ENCODE peak calls at places on chromosomes 16 and 17, in seven cellular contexts. T, Y, E, M, I, K and Z are unnamed samples.

GRCh38 chr17:68542698-68543463 is 30.7 kb downstream of the PRKAR1A start:
- DNase-seq in M (no peak), Y (no peak), T (no peak), I (no peak), E (no peak), K (no peak), Z (no peak)

GRCh38 chr16:24685539-24686432 is 43.7 kb upstream of the TNRC6A start:
- DNase-seq in M (no peak), T (peak; percentile 69), E (peak; percentile 83), K (peak; percentile 88), Y (peak; percentile 33), I (no peak), Z (peak; percentile 83)

GRCh38 chr17:41973457-41973856 is 6.9 kb downstream of the CNP start:
- DNase-seq in T (no peak), I (no peak), K (no peak), Y (no peak), E (peak; percentile 70), M (no peak), Z (no peak)

GRCh38 chr17:44995602-44996001 is 27.5 kb upstream of the C1QL1 start:
- DNase-seq in K (no peak), Y (no peak), E (no peak), T (no peak), I (no peak), M (no peak), Z (no peak)

GRCh38 chr17:12918132-12918531 is 99.7 kb downstream of the ELAC2 start:
- DNase-seq in Y (no peak), K (no peak), I (no peak), M (no peak), T (no peak), E (no peak), Z (no peak)

GRCh38 chr17:15171433-15172047 is 93.6 kb downstream of the PMP22 start:
- DNase-seq in E (peak; percentile 21), Y (peak; percentile 57), I (peak; percentile 33), K (peak; percentile 69), T (peak; percentile 63), M (peak; percentile 56), Z (peak; percentile 82)

GRCh38 chr16:85872666-85873561 is 26.0 kb upstream of the IRF8 start:
- DNase-seq in K (no peak), M (no peak), Y (no peak), E (no peak), T (no peak), I (peak; percentile 48), Z (no peak)

GRCh38 chr17:77829871-77830799 is 128.4 kb upstream of the TNRC6C start:
- DNase-seq in T (no peak), Y (no peak), I (peak; percentile 32), K (peak; percentile 90), E (no peak), M (peak; percentile 43), Z (peak; percentile 64)

GRCh38 chr16:25126820-25127232 is 15.3 kb downstream of the LCMT1 start:
- DNase-seq in E (no peak), K (no peak), T (peak; percentile 75), Y (no peak), I (no peak), M (no peak), Z (peak; percentile 77)

GRCh38 chr16:1559446-1559975 is 26.0 kb downstream of the TMEM204 start:
- DNase-seq in E (no peak), M (no peak), K (no peak), Y (no peak), T (no peak), I (no peak), Z (no peak)

GRCh38 chr17:19717411-19717908 is 1.1 kb upstream of the SLC47A2 start:
- DNase-seq in K (no peak), I (no peak), M (no peak), T (no peak), Y (no peak), E (no peak), Z (no peak)

GRCh38 chr17:38430316-38430715 is 2.1 kb downstream of the ARHGAP23 start:
- DNase-seq in K (no peak), I (no peak), E (no peak), T (no peak), Y (no peak), M (no peak), Z (peak; percentile 77)

GRCh38 chr17:38721802-38722201 is 8.3 kb upstream of the CISD3 start:
- DNase-seq in K (no peak), T (no peak), M (no peak), Y (no peak), E (no peak), I (no peak), Z (no peak)

GRCh38 chr17:51585514-51586104 is 325.3 kb downstream of the UTP18 start:
- DNase-seq in Y (peak; percentile 26), K (no peak), I (no peak), T (no peak), M (no peak), E (no peak), Z (no peak)

GRCh38 chr16:53523126-53523804 is 20.3 kb upstream of the AKTIP start:
- DNase-seq in K (no peak), I (no peak), M (no peak), T (no peak), Y (no peak), E (no peak), Z (no peak)

GRCh38 chr17:67562036-67562435 is 155.7 kb upstream of the NOL11 start:
- DNase-seq in E (no peak), I (no peak), M (no peak), Y (no peak), K (no peak), T (no peak), Z (no peak)

GRCh38 chr17:51765558-51766145 is 392.9 kb downstream of the CA10 start:
- DNase-seq in I (no peak), E (no peak), M (no peak), K (no peak), T (no peak), Y (no peak), Z (no peak)

GRCh38 chr17:79707931-79708891 is 22.5 kb upstream of the ENPP7 start:
- DNase-seq in E (peak; percentile 62), M (peak; percentile 65), I (no peak), K (no peak), T (no peak), Y (peak; percentile 56), Z (peak; percentile 29)

GRCh38 chr17:78960945-78961344 is 18.8 kb downstream of the LGALS3BP start:
- DNase-seq in K (no peak), M (peak; percentile 64), Y (peak; percentile 32), I (no peak), T (no peak), E (no peak), Z (peak; percentile 89)

GRCh38 chr17:73794336-73794735 is 150.1 kb upstream of the SDK2 start:
- DNase-seq in I (no peak), M (no peak), Y (no peak), T (no peak), K (peak; percentile 51), E (no peak), Z (no peak)

GRCh38 chr17:73797594-73798110 is 153.4 kb upstream of the SDK2 start:
- DNase-seq in T (no peak), E (no peak), M (no peak), Y (no peak), I (no peak), K (peak; percentile 53), Z (no peak)

GRCh38 chr17:73798111-73798748 is 154.0 kb upstream of the SDK2 start:
- DNase-seq in M (no peak), E (no peak), T (peak; percentile 60), K (peak; percentile 65), Y (peak; percentile 50), I (no peak), Z (peak; percentile 99)

GRCh38 chr17:73792994-73793393 is 148.7 kb upstream of the SDK2 start:
- DNase-seq in E (no peak), T (no peak), Y (no peak), I (no peak), M (no peak), K (peak; percentile 21), Z (no peak)

DNA sequence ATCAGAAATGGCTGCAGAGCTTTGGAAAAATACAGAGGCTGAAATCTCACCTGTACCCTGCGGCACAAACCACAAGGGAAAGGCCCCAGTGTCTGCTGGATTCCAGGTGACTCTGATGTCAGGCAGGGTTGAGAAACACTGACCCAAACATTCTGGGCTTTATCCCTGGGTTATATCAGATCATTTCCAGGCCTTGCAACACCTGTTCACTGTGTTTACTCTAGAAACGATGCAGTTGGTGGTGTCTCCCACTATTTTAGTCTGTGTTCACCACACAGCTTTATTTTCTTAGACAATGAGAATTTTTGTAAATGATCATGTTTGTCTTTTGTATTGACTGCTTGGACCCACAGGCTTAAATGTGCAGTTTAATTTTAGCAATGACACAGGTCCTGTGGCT is 151.5 kb upstream of the SDK2 start:
- DNase-seq in T (no peak), M (no peak), Y (no peak), I (no peak), E (no peak), K (no peak), Z (no peak)
- TF ChIP-seq CTCF in T (no peak), M (no peak), Y (no peak), I (no peak), E (no peak), K (no peak), Z (no peak)

GRCh38 chr16:27242868-27243590 is 25.5 kb downstream of the NSMCE1 start:
- DNase-seq in T (no peak), I (no peak), M (no peak), Y (no peak), E (no peak), K (peak; percentile 85), Z (peak; percentile 81)
- H3K4me3 ChIP-seq in T (no peak overlapping the region), I (no peak overlapping the region), M (no peak overlapping the region), Y (peak overlapping the region; percentile 14), E (no peak overlapping the region), K (peak overlapping the region; percentile 51), Z (peak overlapping the region; percentile 39)

DNA sequence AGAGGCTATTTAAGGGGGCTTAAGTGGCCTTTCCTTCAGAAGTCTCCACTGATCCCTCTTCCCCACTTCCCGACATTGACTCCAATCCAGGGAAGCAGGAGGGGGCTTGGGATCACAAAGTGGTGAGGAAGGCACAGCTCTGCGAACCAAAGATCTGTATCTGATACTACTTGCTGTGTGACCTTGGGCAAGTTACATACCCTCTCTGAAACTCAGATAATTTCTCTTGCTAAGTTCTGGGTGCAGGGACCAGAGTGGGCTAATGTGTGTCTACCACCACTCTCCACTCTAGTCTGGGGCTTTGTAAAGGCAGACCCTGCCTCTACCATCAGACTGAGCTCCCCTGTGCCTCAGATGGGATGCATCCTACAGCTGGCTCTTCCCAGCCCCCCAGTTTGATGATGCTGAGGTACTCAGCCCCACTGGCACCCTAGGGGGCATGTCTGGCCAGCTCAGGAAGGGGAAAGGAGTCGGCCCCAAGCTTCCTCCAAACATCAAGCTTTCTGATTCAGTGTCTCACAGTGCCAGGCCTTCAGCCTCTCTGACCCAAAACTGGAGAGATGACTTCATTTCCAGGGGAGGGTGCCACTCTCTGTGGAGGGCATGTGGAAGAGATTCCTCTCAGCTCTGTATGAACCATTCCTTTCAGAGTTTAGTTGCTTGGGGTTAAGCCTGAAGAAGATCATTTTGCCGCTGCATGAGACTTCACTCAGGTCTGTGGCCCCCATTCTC is 10.9 kb downstream of the DLX4 start:
- DNase-seq in T (no peak), E (no peak), M (no peak), Y (no peak), I (no peak), K (no peak), Z (no peak)
- TF ChIP-seq CTCF in T (no peak), E (no peak), M (no peak), Y (no peak), I (no peak), K (no peak), Z (no peak)

DNA sequence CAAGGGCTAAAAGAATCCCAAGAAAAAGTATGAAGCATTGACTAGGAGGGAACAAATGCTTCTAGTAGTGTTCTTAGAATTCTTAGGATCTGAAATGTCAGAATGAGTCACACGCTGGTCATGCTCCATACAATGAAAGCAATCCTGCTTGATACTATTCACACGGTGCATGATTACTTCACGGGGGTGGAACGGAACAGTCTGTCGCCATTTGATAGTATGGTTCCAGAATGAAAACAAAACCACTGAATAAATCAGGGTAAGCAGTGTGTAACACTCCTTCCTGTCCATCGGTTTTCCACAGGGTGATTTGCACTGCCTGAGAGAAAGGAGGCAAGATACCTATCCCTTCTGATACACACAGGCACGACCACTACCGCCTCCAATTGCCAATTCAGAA is 22.9 kb upstream of the YWHAE start:
- DNase-seq in K (peak; percentile 77), Y (no peak), T (peak; percentile 59), E (no peak), I (no peak), M (no peak), Z (peak; percentile 91)
- H3K4me3 ChIP-seq in K (no peak overlapping the region), Y (no peak overlapping the region), T (no peak overlapping the region), E (no peak overlapping the region), I (no peak overlapping the region), M (no peak overlapping the region), Z (no peak overlapping the region)